ENCODE peak calls at places on chromosome 19, in four cellular contexts. One of them, this sample, is unnamed.

GRCh38 chr19:17346109-17346671 is 8.8 kb downstream of the GTPBP3 start:
- DNase-seq in stimulated activated CD4-positive, alpha-beta T cell treated with anti-CD3 and anti-CD28 coated beads, Interleukin-4, amount 100 ng/mL, for 1 hour: peak; percentile 81
- DNase-seq in tibial artery: peak; percentile 63
- DNase-seq in fibroblast of lung: peak; percentile 47
- DNase-seq in this sample: peak; percentile 81

GRCh38 chr19:29308977-29309520 is 96.1 kb upstream of the UQCRFS1 start:
- DNase-seq in tibial artery: no peak
- DNase-seq in fibroblast of lung: no peak
- DNase-seq in stimulated activated CD4-positive, alpha-beta T cell treated with anti-CD3 and anti-CD28 coated beads, Interleukin-4, amount 100 ng/mL, for 1 hour: no peak
- DNase-seq in this sample: no peak

GRCh38 chr19:41161903-41162302 is 31.1 kb upstream of the CYP2S1 start:
- DNase-seq in tibial artery: no peak
- DNase-seq in fibroblast of lung: no peak
- DNase-seq in stimulated activated CD4-positive, alpha-beta T cell treated with anti-CD3 and anti-CD28 coated beads, Interleukin-4, amount 100 ng/mL, for 1 hour: no peak
- DNase-seq in this sample: no peak

GRCh38 chr19:33344210-33344609 is 29.3 kb upstream of the CEBPG start:
- DNase-seq in tibial artery: no peak
- DNase-seq in stimulated activated CD4-positive, alpha-beta T cell treated with anti-CD3 and anti-CD28 coated beads, Interleukin-4, amount 100 ng/mL, for 1 hour: no peak
- DNase-seq in fibroblast of lung: no peak
- DNase-seq in this sample: no peak

GRCh38 chr19:43639507-43640423 is at the start of gene CADM4:
- DNase-seq in stimulated activated CD4-positive, alpha-beta T cell treated with anti-CD3 and anti-CD28 coated beads, Interleukin-4, amount 100 ng/mL, for 1 hour: peak; percentile 49
- DNase-seq in fibroblast of lung: no peak
- DNase-seq in tibial artery: no peak
- DNase-seq in this sample: peak; percentile 71

GRCh38 chr19:34310494-34310981 is 54.5 kb upstream of the GPI start:
- DNase-seq in stimulated activated CD4-positive, alpha-beta T cell treated with anti-CD3 and anti-CD28 coated beads, Interleukin-4, amount 100 ng/mL, for 1 hour: no peak
- DNase-seq in tibial artery: no peak
- DNase-seq in fibroblast of lung: no peak
- DNase-seq in this sample: no peak

GRCh38 chr19:30490760-30491159 is 118.6 kb downstream of the ZNF536 start:
- DNase-seq in tibial artery: no peak
- DNase-seq in fibroblast of lung: no peak
- DNase-seq in stimulated activated CD4-positive, alpha-beta T cell treated with anti-CD3 and anti-CD28 coated beads, Interleukin-4, amount 100 ng/mL, for 1 hour: no peak
- DNase-seq in this sample: no peak

GRCh38 chr19:10699650-10700335 is 1.4 kb upstream of the QTRT1 start:
- DNase-seq in fibroblast of lung: peak; percentile 36
- DNase-seq in tibial artery: no peak
- DNase-seq in stimulated activated CD4-positive, alpha-beta T cell treated with anti-CD3 and anti-CD28 coated beads, Interleukin-4, amount 100 ng/mL, for 1 hour: peak; percentile 67
- DNase-seq in this sample: peak; percentile 59

GRCh38 chr19:10763828-10764339 is 46.0 kb downstream of the DNM2 start:
- DNase-seq in stimulated activated CD4-positive, alpha-beta T cell treated with anti-CD3 and anti-CD28 coated beads, Interleukin-4, amount 100 ng/mL, for 1 hour: no peak
- DNase-seq in fibroblast of lung: no peak
- DNase-seq in tibial artery: no peak
- DNase-seq in this sample: no peak

GRCh38 chr19:8110931-8111330 is 38.5 kb downstream of the FBN3 start:
- DNase-seq in stimulated activated CD4-positive, alpha-beta T cell treated with anti-CD3 and anti-CD28 coated beads, Interleukin-4, amount 100 ng/mL, for 1 hour: no peak
- DNase-seq in tibial artery: no peak
- DNase-seq in fibroblast of lung: no peak
- DNase-seq in this sample: no peak

GRCh38 chr19:37966211-37967072 is 59.4 kb downstream of the SIPA1L3 start:
- DNase-seq in fibroblast of lung: peak; percentile 75
- DNase-seq in tibial artery: no peak
- DNase-seq in stimulated activated CD4-positive, alpha-beta T cell treated with anti-CD3 and anti-CD28 coated beads, Interleukin-4, amount 100 ng/mL, for 1 hour: no peak
- DNase-seq in this sample: no peak

GRCh38 chr19:1472227-1473055 is 6.6 kb downstream of the C19orf25 start:
- DNase-seq in fibroblast of lung: no peak
- DNase-seq in tibial artery: no peak
- DNase-seq in stimulated activated CD4-positive, alpha-beta T cell treated with anti-CD3 and anti-CD28 coated beads, Interleukin-4, amount 100 ng/mL, for 1 hour: no peak
- DNase-seq in this sample: no peak

GRCh38 chr19:40300668-40301067 is 15.5 kb upstream of the AKT2 start:
- DNase-seq in fibroblast of lung: no peak
- DNase-seq in tibial artery: no peak
- DNase-seq in stimulated activated CD4-positive, alpha-beta T cell treated with anti-CD3 and anti-CD28 coated beads, Interleukin-4, amount 100 ng/mL, for 1 hour: no peak
- DNase-seq in this sample: no peak

GRCh38 chr19:14248578-14249011 is 42.6 kb upstream of the ADGRL1 start:
- DNase-seq in stimulated activated CD4-positive, alpha-beta T cell treated with anti-CD3 and anti-CD28 coated beads, Interleukin-4, amount 100 ng/mL, for 1 hour: peak; percentile 49
- DNase-seq in fibroblast of lung: peak; percentile 69
- DNase-seq in tibial artery: no peak
- DNase-seq in this sample: peak; percentile 52

GRCh38 chr19:48835734-48836088 is 580 bp downstream of the HSD17B14 start:
- DNase-seq in fibroblast of lung: peak; percentile 65
- DNase-seq in stimulated activated CD4-positive, alpha-beta T cell treated with anti-CD3 and anti-CD28 coated beads, Interleukin-4, amount 100 ng/mL, for 1 hour: peak; percentile 95
- DNase-seq in tibial artery: peak; percentile 98
- DNase-seq in this sample: peak; percentile 93

GRCh38 chr19:57558525-57558924 is 1.1 kb downstream of the ZNF550 start:
- DNase-seq in tibial artery: no peak
- DNase-seq in stimulated activated CD4-positive, alpha-beta T cell treated with anti-CD3 and anti-CD28 coated beads, Interleukin-4, amount 100 ng/mL, for 1 hour: no peak
- DNase-seq in fibroblast of lung: peak; percentile 18
- DNase-seq in this sample: no peak

GRCh38 chr19:5480427-5480836 is 25.2 kb downstream of the ZNRF4 start:
- DNase-seq in stimulated activated CD4-positive, alpha-beta T cell treated with anti-CD3 and anti-CD28 coated beads, Interleukin-4, amount 100 ng/mL, for 1 hour: peak; percentile 45
- DNase-seq in fibroblast of lung: no peak
- DNase-seq in tibial artery: no peak
- DNase-seq in this sample: peak; percentile 36

GRCh38 chr19:35162471-35163326 is 8.2 kb downstream of the FXYD5 start:
- DNase-seq in fibroblast of lung: peak; percentile 64
- DNase-seq in tibial artery: no peak
- DNase-seq in stimulated activated CD4-positive, alpha-beta T cell treated with anti-CD3 and anti-CD28 coated beads, Interleukin-4, amount 100 ng/mL, for 1 hour: no peak
- DNase-seq in this sample: peak; percentile 18

GRCh38 chr19:30871979-30872378 is 477.3 kb downstream of the TSHZ3 start:
- DNase-seq in tibial artery: no peak
- DNase-seq in fibroblast of lung: no peak
- DNase-seq in stimulated activated CD4-positive, alpha-beta T cell treated with anti-CD3 and anti-CD28 coated beads, Interleukin-4, amount 100 ng/mL, for 1 hour: no peak
- DNase-seq in this sample: no peak

GRCh38 chr19:1063030-1063908 is 3.7 kb upstream of the ARHGAP45 start:
- DNase-seq in stimulated activated CD4-positive, alpha-beta T cell treated with anti-CD3 and anti-CD28 coated beads, Interleukin-4, amount 100 ng/mL, for 1 hour: peak; percentile 57
- DNase-seq in tibial artery: no peak
- DNase-seq in fibroblast of lung: no peak
- DNase-seq in this sample: peak; percentile 78

GRCh38 chr19:35946203-35946602 is 10.0 kb downstream of the LRFN3 start:
- DNase-seq in stimulated activated CD4-positive, alpha-beta T cell treated with anti-CD3 and anti-CD28 coated beads, Interleukin-4, amount 100 ng/mL, for 1 hour: no peak
- DNase-seq in tibial artery: no peak
- DNase-seq in fibroblast of lung: no peak
- DNase-seq in this sample: no peak

GRCh38 chr19:12695514-12695913 is 917 bp downstream of the FBXW9 start:
- DNase-seq in tibial artery: no peak
- DNase-seq in fibroblast of lung: no peak
- DNase-seq in stimulated activated CD4-positive, alpha-beta T cell treated with anti-CD3 and anti-CD28 coated beads, Interleukin-4, amount 100 ng/mL, for 1 hour: no peak
- DNase-seq in this sample: no peak